ENCODE peak calls at places on chromosome 22, in nine cellular contexts. One of them, this sample, is unnamed.

GRCh38 chr22:24952837-24953293 is 349 bp downstream of the KIAA1671 start:
- DNase-seq in A549: peak; percentile 67
- DNase-seq in heart left ventricle: peak; percentile 66
- DNase-seq in H54: peak; percentile 70
- DNase-seq in ovary: no peak
- DNase-seq in tibial nerve: no peak
- DNase-seq in K562: no peak
- DNase-seq in H1: peak; percentile 79
- DNase-seq in uterus: no peak
- DNase-seq in this sample: no peak

GRCh38 chr22:24153353-24153752 is 27.9 kb upstream of the SUSD2 start:
- DNase-seq in A549: no peak
- DNase-seq in heart left ventricle: no peak
- DNase-seq in H54: no peak
- DNase-seq in ovary: no peak
- DNase-seq in tibial nerve: no peak
- DNase-seq in K562: no peak
- DNase-seq in H1: no peak
- DNase-seq in uterus: no peak
- DNase-seq in this sample: no peak

GRCh38 chr22:17710023-17710422 is 64.2 kb downstream of the BID start:
- DNase-seq in A549: no peak
- DNase-seq in heart left ventricle: no peak
- DNase-seq in H54: no peak
- DNase-seq in ovary: no peak
- DNase-seq in tibial nerve: no peak
- DNase-seq in K562: no peak
- DNase-seq in H1: no peak
- DNase-seq in uterus: no peak
- DNase-seq in this sample: no peak

GRCh38 chr22:44664149-44664548 is 37.9 kb upstream of the PRR5 start:
- DNase-seq in A549: no peak
- DNase-seq in heart left ventricle: peak; percentile 84
- DNase-seq in H54: no peak
- DNase-seq in ovary: no peak
- DNase-seq in tibial nerve: no peak
- DNase-seq in K562: no peak
- DNase-seq in H1: no peak
- DNase-seq in uterus: no peak
- DNase-seq in this sample: no peak

GRCh38 chr22:43635101-43635500 is 177.0 kb downstream of the EFCAB6 start:
- DNase-seq in A549: no peak
- DNase-seq in heart left ventricle: no peak
- DNase-seq in H54: no peak
- DNase-seq in ovary: no peak
- DNase-seq in tibial nerve: no peak
- DNase-seq in K562: no peak
- DNase-seq in H1: no peak
- DNase-seq in uterus: no peak
- DNase-seq in this sample: no peak

GRCh38 chr22:49951986-49952896 is 8.3 kb upstream of the PIM3 start:
- DNase-seq in A549: peak; percentile 58
- DNase-seq in heart left ventricle: no peak
- DNase-seq in H54: peak; percentile 75
- DNase-seq in ovary: no peak
- DNase-seq in tibial nerve: no peak
- DNase-seq in K562: no peak
- DNase-seq in H1: no peak
- DNase-seq in uterus: no peak
- DNase-seq in this sample: no peak

GRCh38 chr22:36862251-36863242 is 1.7 kb downstream of the NCF4 start:
- DNase-seq in A549: no peak
- DNase-seq in heart left ventricle: peak; percentile 67
- DNase-seq in H54: no peak
- DNase-seq in ovary: no peak
- DNase-seq in tibial nerve: no peak
- DNase-seq in K562: no peak
- DNase-seq in H1: no peak
- DNase-seq in uterus: no peak
- DNase-seq in this sample: peak; percentile 62

GRCh38 chr22:50305658-50306566 is 1.5 kb downstream of the PLXNB2 start:
- DNase-seq in A549: peak; percentile 85
- DNase-seq in heart left ventricle: peak; percentile 90
- DNase-seq in H54: peak; percentile 97
- DNase-seq in ovary: peak; percentile 90
- DNase-seq in tibial nerve: peak; percentile 53
- DNase-seq in K562: peak; percentile 23
- DNase-seq in H1: no peak
- DNase-seq in uterus: peak; percentile 86
- DNase-seq in this sample: peak; percentile 80

GRCh38 chr22:49413551-49413950 is 414.1 kb downstream of the BRD1 start:
- DNase-seq in A549: no peak
- DNase-seq in heart left ventricle: no peak
- DNase-seq in H54: no peak
- DNase-seq in ovary: no peak
- DNase-seq in tibial nerve: no peak
- DNase-seq in K562: no peak
- DNase-seq in H1: no peak
- DNase-seq in uterus: no peak
- DNase-seq in this sample: no peak

GRCh38 chr22:45210577-45211431 is 29.9 kb downstream of the KIAA0930 start:
- DNase-seq in A549: no peak
- DNase-seq in heart left ventricle: no peak
- DNase-seq in H54: no peak
- DNase-seq in ovary: no peak
- DNase-seq in tibial nerve: no peak
- DNase-seq in K562: no peak
- DNase-seq in H1: no peak
- DNase-seq in uterus: no peak
- DNase-seq in this sample: no peak

GRCh38 chr22:44309137-44309536 is 3.6 kb downstream of the SHISAL1 start:
- DNase-seq in A549: peak; percentile 53
- DNase-seq in heart left ventricle: no peak
- DNase-seq in H54: peak; percentile 71
- DNase-seq in ovary: no peak
- DNase-seq in tibial nerve: no peak
- DNase-seq in K562: no peak
- DNase-seq in H1: no peak
- DNase-seq in uterus: peak; percentile 80
- DNase-seq in this sample: no peak

GRCh38 chr22:37409557-37409956 is 17.7 kb downstream of the ELFN2 start:
- DNase-seq in A549: no peak
- DNase-seq in heart left ventricle: no peak
- DNase-seq in H54: no peak
- DNase-seq in ovary: no peak
- DNase-seq in tibial nerve: no peak
- DNase-seq in K562: no peak
- DNase-seq in H1: no peak
- DNase-seq in uterus: no peak
- DNase-seq in this sample: no peak

GRCh38 chr22:50074551-50075042 is 10.6 kb downstream of the MLC1 start:
- DNase-seq in A549: no peak
- DNase-seq in heart left ventricle: no peak
- DNase-seq in H54: no peak
- DNase-seq in ovary: no peak
- DNase-seq in tibial nerve: no peak
- DNase-seq in K562: no peak
- DNase-seq in H1: no peak
- DNase-seq in uterus: no peak
- DNase-seq in this sample: no peak

GRCh38 chr22:26447594-26448329 is 18.7 kb downstream of the ASPHD2 start:
- DNase-seq in A549: no peak
- DNase-seq in heart left ventricle: no peak
- DNase-seq in H54: no peak
- DNase-seq in ovary: no peak
- DNase-seq in tibial nerve: no peak
- DNase-seq in K562: no peak
- DNase-seq in H1: no peak
- DNase-seq in uterus: no peak
- DNase-seq in this sample: no peak
- TF ChIP-seq POLR2A in A549: no peak
- TF ChIP-seq POLR2A in heart left ventricle: no peak
- TF ChIP-seq POLR2A in H54: no peak
- TF ChIP-seq POLR2A in ovary: no peak
- TF ChIP-seq POLR2A in tibial nerve: no peak
- TF ChIP-seq POLR2A in K562: no peak
- TF ChIP-seq POLR2A in H1: no peak
- TF ChIP-seq POLR2A in uterus: no peak
- TF ChIP-seq POLR2A in this sample: no peak

DNA sequence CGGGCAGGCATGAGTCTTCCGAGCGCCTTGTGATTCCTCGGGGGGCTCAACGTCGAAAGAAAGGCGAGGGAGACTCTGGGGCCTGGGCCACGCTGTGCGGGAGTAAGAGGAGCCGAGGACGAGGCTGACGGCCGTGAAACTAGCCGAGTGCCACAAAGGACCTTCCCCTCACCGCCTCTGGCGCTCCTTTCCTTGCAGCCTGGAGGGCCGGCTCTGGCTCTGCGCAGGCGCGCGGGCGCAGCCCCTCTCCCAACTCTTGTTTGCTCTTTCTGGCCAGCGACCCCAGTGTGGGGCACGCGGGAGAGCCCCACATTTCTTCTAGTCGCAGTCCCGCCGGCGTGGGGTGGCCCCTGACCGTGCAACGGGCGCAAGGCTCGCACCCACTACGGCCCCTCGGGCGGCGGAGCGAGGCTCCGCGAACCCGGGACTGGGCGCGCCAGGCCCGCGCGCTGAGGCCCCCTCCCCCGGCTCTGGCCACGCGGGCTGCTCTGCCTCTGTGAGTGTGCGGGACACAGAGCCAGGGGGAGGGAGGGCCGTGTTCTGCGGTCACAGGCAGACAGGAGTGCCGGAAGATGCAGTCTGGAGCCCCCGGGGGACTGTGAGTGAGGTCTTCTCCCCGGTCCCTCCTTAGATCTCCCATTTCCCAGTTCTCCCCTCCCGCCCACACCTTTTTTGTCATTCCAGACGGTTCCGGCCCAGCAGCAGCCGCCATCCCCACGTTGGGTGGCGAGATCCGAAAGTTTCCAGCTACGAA is 1.0 kb upstream of the TOB2 start:
- DNase-seq in A549: peak; percentile 60
- DNase-seq in heart left ventricle: peak; percentile 84
- DNase-seq in H54: no peak
- DNase-seq in ovary: peak; percentile 77
- DNase-seq in tibial nerve: peak; percentile 54
- DNase-seq in K562: peak; percentile 33
- DNase-seq in H1: peak; percentile 78
- DNase-seq in uterus: peak; percentile 71
- DNase-seq in this sample: no peak
- TF ChIP-seq POLR2A in A549: peak; percentile 41
- TF ChIP-seq POLR2A in heart left ventricle: no peak
- TF ChIP-seq POLR2A in H54: peak; percentile 27
- TF ChIP-seq POLR2A in ovary: no peak
- TF ChIP-seq POLR2A in tibial nerve: no peak
- TF ChIP-seq POLR2A in K562: no peak
- TF ChIP-seq POLR2A in H1: no peak
- TF ChIP-seq POLR2A in uterus: peak; percentile 31
- TF ChIP-seq POLR2A in this sample: no peak

DNA sequence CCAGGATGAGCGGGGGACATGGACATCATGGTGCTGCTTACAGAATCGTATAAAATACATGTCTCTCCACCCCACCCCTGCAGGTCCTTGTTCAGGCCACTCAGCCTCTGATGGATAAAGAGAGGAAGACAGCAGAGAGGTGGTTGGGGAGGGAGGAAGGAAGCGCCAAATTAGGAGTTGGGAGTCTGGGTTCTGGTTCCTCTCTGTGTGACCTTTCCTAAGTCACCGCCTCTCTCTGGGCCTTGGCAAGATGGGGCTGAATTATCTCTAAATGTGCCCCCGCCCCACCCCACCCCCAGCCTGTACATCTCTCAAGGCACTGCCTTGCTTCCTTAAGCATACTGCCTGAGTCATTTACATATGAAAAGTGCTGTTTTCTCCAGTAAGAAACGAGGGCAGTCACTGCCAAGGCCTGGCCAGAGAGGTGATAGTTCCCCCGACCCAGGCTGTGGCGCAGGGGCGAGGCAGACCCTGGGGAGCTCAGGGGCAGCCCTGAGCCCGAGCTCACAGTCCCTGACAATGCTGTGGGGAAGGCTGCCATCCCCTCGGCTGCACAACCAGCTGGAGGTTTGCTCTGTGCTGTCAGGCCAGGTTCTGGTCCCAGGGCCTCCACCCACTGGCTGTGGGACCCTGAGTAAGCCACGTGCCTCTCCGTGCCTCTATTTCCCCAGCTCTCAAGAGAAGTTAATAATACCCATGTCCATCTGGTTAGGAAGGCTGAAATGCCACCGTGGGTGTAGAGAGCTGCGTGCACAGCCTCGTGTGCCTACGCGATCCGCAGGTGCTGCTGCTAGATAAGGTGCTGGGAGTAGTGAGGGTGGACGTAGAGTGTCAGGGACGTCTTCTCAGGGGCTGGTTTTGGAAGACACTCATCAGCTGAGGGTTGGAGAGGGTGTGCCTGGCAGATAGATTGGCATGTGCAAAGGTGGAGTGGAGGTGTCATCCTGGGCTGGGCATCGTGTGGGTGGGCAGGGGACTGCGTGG is 55.3 kb downstream of the CACNA1I start:
- DNase-seq in A549: no peak
- DNase-seq in heart left ventricle: no peak
- DNase-seq in H54: no peak
- DNase-seq in ovary: no peak
- DNase-seq in tibial nerve: no peak
- DNase-seq in K562: peak; percentile 82
- DNase-seq in H1: no peak
- DNase-seq in uterus: no peak
- DNase-seq in this sample: no peak
- TF ChIP-seq POLR2A in A549: no peak
- TF ChIP-seq POLR2A in heart left ventricle: no peak
- TF ChIP-seq POLR2A in H54: no peak
- TF ChIP-seq POLR2A in ovary: no peak
- TF ChIP-seq POLR2A in tibial nerve: no peak
- TF ChIP-seq POLR2A in K562: no peak
- TF ChIP-seq POLR2A in H1: no peak
- TF ChIP-seq POLR2A in uterus: no peak
- TF ChIP-seq POLR2A in this sample: no peak

GRCh38 chr22:35409783-35410662 is 10.1 kb downstream of the MCM5 start:
- DNase-seq in A549: no peak
- DNase-seq in heart left ventricle: peak; percentile 65
- DNase-seq in H54: no peak
- DNase-seq in ovary: no peak
- DNase-seq in tibial nerve: no peak
- DNase-seq in K562: no peak
- DNase-seq in H1: no peak
- DNase-seq in uterus: no peak
- DNase-seq in this sample: peak; percentile 62
- TF ChIP-seq POLR2A in A549: no peak
- TF ChIP-seq POLR2A in heart left ventricle: no peak
- TF ChIP-seq POLR2A in H54: no peak
- TF ChIP-seq POLR2A in ovary: no peak
- TF ChIP-seq POLR2A in tibial nerve: no peak
- TF ChIP-seq POLR2A in K562: no peak
- TF ChIP-seq POLR2A in H1: no peak
- TF ChIP-seq POLR2A in uterus: no peak
- TF ChIP-seq POLR2A in this sample: peak; percentile 52